ENCODE peak calls at places on chromosomes 12 and 14, in nine cellular contexts. O is left cardiac atrium; Y is AG09319; G is NCI-H460; C is NCI-H1092 treated with DMSO at 0.1 percent for 48 hours; R is Right ventricle myocardium superior; D is activated T-helper 9 cell treated with anti-CD3 and anti-CD28 coated beads, Interleukin-2, amount 50 U/mL, for 16 hours; I is right cardiac atrium; P is HEK293T. W is an unnamed sample.

GRCh38 chr12:58529897-58530296 is 390.4 kb downstream of the LRIG3 start:
- DNase-seq in I (no peak), D (no peak), C (no peak), O (no peak), R (no peak), Y (peak), P (no peak), G (no peak), W (no peak)

GRCh38 chr12:3595721-3596120 is 104.7 kb downstream of the PRMT8 start:
- DNase-seq in C (no peak), R (no peak), O (no peak), G (no peak), I (no peak), P (no peak), D (no peak), Y (no peak), W (no peak)

GRCh38 chr14:41380017-41380416 is 226.7 kb upstream of the LRFN5 start:
- DNase-seq in C (no peak), Y (no peak), D (no peak), I (no peak), P (no peak), R (no peak), O (no peak), G (no peak), W (no peak)

GRCh38 chr14:80955434-80955939 is at the start of gene TSHR:
- DNase-seq in P (peak), I (peak), O (no peak), C (no peak), G (no peak), R (peak), Y (no peak), D (no peak), W (peak)

GRCh38 chr14:74135386-74135785 is 50.6 kb downstream of the LIN52 start:
- DNase-seq in D (no peak), C (no peak), R (no peak), G (no peak), I (no peak), Y (peak), P (no peak), O (no peak), W (no peak)

GRCh38 chr12:93425736-93426363 is 15.9 kb downstream of the UBE2N start:
- DNase-seq in R (no peak), D (no peak), G (no peak), O (no peak), P (no peak), C (no peak), I (no peak), Y (no peak), W (no peak)

GRCh38 chr14:71475916-71476315 is 456.3 kb upstream of the RGS6 start:
- DNase-seq in R (no peak), G (no peak), P (no peak), C (no peak), Y (no peak), D (no peak), I (no peak), O (no peak), W (no peak)

GRCh38 chr12:94263011-94263786 is 114.8 kb downstream of the PLXNC1 start:
- DNase-seq in Y (no peak), G (no peak), D (peak), C (no peak), P (no peak), O (no peak), I (peak), R (no peak), W (no peak)

GRCh38 chr12:116582610-116583009 is 23.4 kb downstream of the MAP1LC3B2 start:
- DNase-seq in C (no peak), D (no peak), R (peak), O (peak), P (no peak), G (no peak), Y (no peak), I (peak), W (no peak)

GRCh38 chr12:88663001-88663400 is 82.7 kb upstream of the KITLG start:
- DNase-seq in G (no peak), I (no peak), C (no peak), P (no peak), R (no peak), Y (no peak), O (no peak), D (no peak), W (no peak)

GRCh38 chr14:93212432-93212831 is 5.4 kb downstream of the UBR7 start:
- DNase-seq in O (no peak), C (no peak), D (no peak), Y (no peak), R (no peak), P (no peak), G (no peak), I (no peak), W (no peak)

GRCh38 chr12:52918784-52919183 is 13.9 kb upstream of the KRT8 start:
- DNase-seq in I (no peak), P (no peak), D (no peak), R (no peak), Y (no peak), O (no peak), G (no peak), C (no peak), W (no peak)

GRCh38 chr14:60265163-60265562 is 16.1 kb downstream of the PPM1A start:
- DNase-seq in D (no peak), C (no peak), Y (no peak), R (no peak), G (no peak), I (no peak), P (no peak), O (no peak), W (no peak)

GRCh38 chr12:68158427-68158826 is 1.1 kb downstream of the IFNG start:
- DNase-seq in R (no peak), P (no peak), G (peak), O (no peak), Y (no peak), C (no peak), I (no peak), D (no peak), W (no peak)

GRCh38 chr14:73467377-73467776 is 9.0 kb upstream of the NUMB start:
- DNase-seq in R (peak), G (no peak), D (peak), P (no peak), I (no peak), C (no peak), O (no peak), Y (no peak), W (no peak)

GRCh38 chr12:80892597-80893445 is 44.9 kb downstream of the LIN7A start:
- DNase-seq in P (no peak), R (no peak), O (no peak), D (no peak), C (no peak), Y (peak), I (no peak), G (no peak), W (no peak)

GRCh38 chr14:68526420-68527105 is 266.3 kb downstream of the ZFP36L1 start:
- DNase-seq in Y (no peak), P (no peak), C (no peak), I (peak), O (peak), G (peak), R (peak), D (no peak), W (no peak)

GRCh38 chr12:92244036-92244435 is 98.4 kb upstream of the BTG1 start:
- DNase-seq in R (no peak), O (peak), I (no peak), D (no peak), Y (peak), P (no peak), G (no peak), C (no peak), W (no peak)

GRCh38 chr14:73739899-73740685 is 25.9 kb upstream of the PNMA1 start:
- DNase-seq in R (peak), G (no peak), C (no peak), D (no peak), O (no peak), P (no peak), Y (no peak), I (peak), W (no peak)

GRCh38 chr12:52009081-52009751 is 2.5 kb downstream of the TAMALIN start:
- DNase-seq in Y (no peak), O (no peak), C (no peak), G (no peak), R (no peak), P (no peak), I (no peak), D (no peak), W (no peak)

GRCh38 chr12:25497021-25497420 is 56.1 kb downstream of the LMNTD1 start:
- DNase-seq in O (no peak), C (no peak), P (no peak), Y (no peak), R (no peak), I (peak), G (no peak), D (no peak), W (no peak)

GRCh38 chr14:74945261-74945851 is 10.0 kb downstream of the PGF start:
- DNase-seq in O (no peak), C (no peak), D (no peak), R (peak), P (peak), Y (no peak), I (no peak), G (peak), W (no peak)

GRCh38 chr14:73863209-73863608 is 11.6 kb downstream of the PTGR2 start:
- DNase-seq in C (no peak), D (no peak), G (no peak), I (no peak), O (no peak), Y (no peak), R (no peak), P (no peak), W (no peak)